ENCODE peak calls at places on chromosomes 11 and 22, in ten cellular contexts. M, U, Q, X, H, P, V, B, C and K are unnamed samples.

GRCh38 chr11:111700186-111700585 is 66.0 kb downstream of the PPP2R1B start:
- DNase-seq in M (no peak), U (no peak), Q (no peak), X (no peak), H (no peak), P (no peak), V (no peak), B (no peak), C (no peak), K (no peak)

GRCh38 chr11:70912226-70912840 is 340.0 kb downstream of the SHANK2 start:
- DNase-seq in M (peak), U (no peak), Q (no peak), X (peak), H (no peak), P (no peak), V (no peak), B (no peak), C (no peak), K (no peak)

GRCh38 chr11:72625746-72626636 is 48.2 kb downstream of the PDE2A start:
- DNase-seq in M (peak), U (peak), Q (peak), X (no peak), H (no peak), P (no peak), V (peak), B (peak), C (peak), K (peak)

GRCh38 chr11:84498016-84498415 is 1129.1 kb downstream of the DLG2 start:
- DNase-seq in M (no peak), U (no peak), Q (no peak), X (no peak), H (no peak), P (no peak), V (no peak), B (peak), C (no peak), K (no peak)

GRCh38 chr22:27397948-27398330 is 403.6 kb downstream of the MN1 start:
- DNase-seq in M (peak), U (peak), Q (no peak), X (no peak), H (no peak), P (no peak), V (no peak), B (peak), C (peak), K (no peak)

GRCh38 chr22:30205281-30206115 is 41.1 kb downstream of the LIF start:
- DNase-seq in M (peak), U (peak), Q (no peak), X (peak), H (no peak), P (no peak), V (peak), B (peak), C (no peak), K (no peak)

GRCh38 chr22:36374603-36375024 is 13.2 kb downstream of the MYH9 start:
- DNase-seq in M (peak), U (no peak), Q (no peak), X (peak), H (no peak), P (peak), V (no peak), B (peak), C (peak), K (no peak)

GRCh38 chr22:37669586-37669985 is 5.8 kb upstream of the LGALS1 start:
- DNase-seq in M (peak), U (no peak), Q (no peak), X (no peak), H (no peak), P (no peak), V (no peak), B (no peak), C (no peak), K (no peak)

GRCh38 chr11:44595964-44596381 is 30.5 kb downstream of the CD82 start:
- DNase-seq in M (no peak), U (peak), Q (peak), X (no peak), H (no peak), P (no peak), V (no peak), B (no peak), C (no peak), K (peak)

GRCh38 chr11:66008095-66008467 is 3.7 kb upstream of the CST6 start:
- DNase-seq in M (no peak), U (no peak), Q (no peak), X (no peak), H (no peak), P (no peak), V (no peak), B (no peak), C (no peak), K (no peak)

GRCh38 chr11:66008468-66009101 is 3.2 kb upstream of the CST6 start:
- DNase-seq in M (no peak), U (no peak), Q (no peak), X (peak), H (no peak), P (no peak), V (no peak), B (no peak), C (no peak), K (no peak)

GRCh38 chr11:66007201-66007634 is 4.6 kb upstream of the CST6 start:
- DNase-seq in M (no peak), U (no peak), Q (no peak), X (peak), H (no peak), P (no peak), V (no peak), B (peak), C (no peak), K (no peak)

GRCh38 chr11:66006134-66006890 is 4.0 kb downstream of the BANF1 start:
- DNase-seq in M (no peak), U (no peak), Q (no peak), X (no peak), H (no peak), P (no peak), V (no peak), B (no peak), C (no peak), K (no peak)

DNA sequence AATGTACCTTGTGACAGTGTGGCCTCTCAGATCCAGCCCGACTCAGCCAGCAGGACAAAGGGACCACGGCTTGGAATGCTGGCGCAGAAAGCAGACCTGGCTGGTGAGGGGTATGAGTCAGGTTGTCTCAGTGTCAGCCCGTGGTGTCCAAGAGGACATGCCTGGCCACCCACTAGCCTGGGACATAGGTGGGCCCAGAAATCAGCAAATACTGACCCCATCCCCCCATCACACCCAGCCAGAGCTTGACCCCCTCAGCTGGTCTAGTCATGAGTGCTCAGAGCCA is 4.5 kb downstream of the BANF1 start:
- DNase-seq in M (no peak), U (no peak), Q (no peak), X (no peak), H (no peak), P (no peak), V (no peak), B (peak), C (no peak), K (no peak)
- TF ChIP-seq POLR2A in M (no peak), U (no peak), Q (no peak), X (no peak), H (no peak), P (no peak), V (no peak), B (no peak), C (no peak), K (no peak)

GRCh38 chr22:22091400-22091878 is 108.9 kb upstream of the TOP3B start:
- DNase-seq in M (no peak), U (no peak), Q (no peak), X (no peak), H (no peak), P (no peak), V (no peak), B (no peak), C (no peak), K (no peak)

GRCh38 chr22:22092101-22092500 is 109.5 kb upstream of the TOP3B start:
- DNase-seq in M (no peak), U (no peak), Q (no peak), X (no peak), H (no peak), P (no peak), V (no peak), B (no peak), C (no peak), K (no peak)

GRCh38 chr22:22094514-22094913 is 111.9 kb upstream of the TOP3B start:
- DNase-seq in M (no peak), U (no peak), Q (no peak), X (no peak), H (no peak), P (no peak), V (no peak), B (no peak), C (no peak), K (no peak)

GRCh38 chr22:22093743-22094142 is 111.2 kb upstream of the TOP3B start:
- DNase-seq in M (peak), U (no peak), Q (no peak), X (no peak), H (no peak), P (no peak), V (no peak), B (no peak), C (no peak), K (no peak)

DNA sequence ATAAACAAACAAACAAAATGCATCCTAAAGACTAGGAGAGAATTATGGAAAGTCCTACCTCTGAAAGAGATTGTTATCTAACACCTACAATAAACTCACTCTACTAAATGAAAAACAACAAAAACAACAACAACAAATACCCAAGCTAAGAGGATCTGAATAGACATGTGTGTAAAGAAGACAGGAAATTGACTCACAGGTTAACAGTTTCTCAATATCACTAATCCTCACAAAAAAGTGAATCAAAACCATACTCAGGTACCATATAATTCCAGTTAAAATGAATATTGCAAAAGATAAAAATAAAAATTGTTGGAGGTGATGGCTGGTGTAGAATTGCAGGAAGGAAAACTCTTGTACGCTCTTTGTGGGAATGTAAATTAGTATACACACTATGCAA is 110.4 kb upstream of the TOP3B start:
- DNase-seq in M (no peak), U (no peak), Q (no peak), X (no peak), H (no peak), P (no peak), V (no peak), B (no peak), C (no peak), K (no peak)
- H3K4me3 ChIP-seq in M (no peak), U (no peak), Q (no peak), X (no peak), H (no peak), P (no peak), V (no peak), B (no peak), C (no peak), K (no peak)

GRCh38 chr11:65479184-65480145 is 19.4 kb upstream of the MALAT1 start:
- DNase-seq in M (peak), U (peak), Q (peak), X (peak), H (no peak), P (no peak), V (no peak), B (peak), C (peak), K (peak)
- TF ChIP-seq POLR2A in M (peak), U (no peak), Q (peak), X (no peak), H (peak), P (no peak), V (no peak), B (no peak), C (peak), K (no peak)

DNA sequence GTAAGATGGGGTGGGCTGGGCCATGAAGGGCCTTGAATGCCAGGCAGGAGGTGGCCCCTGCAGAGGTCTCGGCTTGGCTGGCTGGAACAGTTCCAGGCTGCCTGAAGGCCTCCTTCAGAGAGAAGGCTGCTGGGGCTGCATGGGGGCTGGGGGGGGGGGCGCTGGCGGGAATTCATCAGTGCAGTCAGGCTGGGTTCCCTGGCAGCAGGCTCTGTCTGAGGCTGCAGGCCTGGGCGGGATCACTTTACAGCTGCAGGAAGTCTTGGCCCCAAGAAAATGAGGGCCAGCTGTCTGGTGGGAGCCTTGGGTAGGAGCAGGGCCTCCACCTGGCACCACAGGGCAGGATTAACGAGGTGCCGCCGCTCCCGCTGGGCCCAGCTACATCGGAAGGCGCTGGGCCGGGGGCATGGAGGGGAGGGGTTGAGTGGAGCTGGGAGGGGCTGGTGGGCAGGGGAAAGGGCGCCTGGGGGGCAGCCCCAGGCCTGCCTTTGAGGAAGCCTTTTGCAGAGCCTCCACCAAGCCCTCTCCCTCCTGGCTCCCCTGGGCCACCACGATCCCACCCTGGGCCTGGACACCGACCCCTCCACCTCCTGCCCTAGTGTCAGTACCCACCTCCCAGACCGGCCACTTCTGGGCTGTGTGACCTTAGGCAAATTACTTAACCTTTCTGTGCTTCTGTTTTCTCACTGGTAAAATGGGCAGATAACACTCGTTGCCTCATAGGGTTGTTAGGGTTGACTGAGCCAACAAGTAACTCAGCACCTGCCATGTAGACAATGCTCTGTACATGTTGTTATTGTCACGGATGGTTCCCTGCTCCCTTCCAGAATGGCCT is 31.0 kb upstream of the HMOX1 start:
- DNase-seq in M (peak), U (peak), Q (peak), X (no peak), H (no peak), P (no peak), V (no peak), B (peak), C (no peak), K (no peak)
- H3K4me3 ChIP-seq in M (no peak), U (no peak), Q (no peak), X (no peak), H (no peak), P (no peak), V (no peak), B (no peak), C (no peak), K (no peak)

GRCh38 chr11:33802414-33802950 is 28.2 kb upstream of the FBXO3 start:
- DNase-seq in M (peak), U (peak), Q (no peak), X (peak), H (no peak), P (peak), V (no peak), B (peak), C (peak), K (peak)
- TF ChIP-seq POLR2A in M (no peak), U (no peak), Q (no peak), X (no peak), H (no peak), P (no peak), V (no peak), B (no peak), C (no peak), K (no peak)